ENCODE peak calls at places on chromosomes 7 and 10, in four cellular contexts. P, I, N and A are unnamed samples.

GRCh38 chr7:47890606-47891005 is 57.7 kb downstream of the PKD1L1 start:
- DNase-seq in I (no peak), P (no peak), N (no peak), A (no peak)

GRCh38 chr10:112579578-112579977 is 132.6 kb downstream of the VTI1A start:
- DNase-seq in P (no peak), N (no peak), I (no peak), A (no peak)

GRCh38 chr10:61759751-61760150 is 97.0 kb downstream of the CABCOCO1 start:
- DNase-seq in N (no peak), I (no peak), P (no peak), A (no peak)

GRCh38 chr10:131841669-131842139 is 59.1 kb upstream of the PPP2R2D start:
- DNase-seq in P (no peak), I (no peak), N (no peak), A (no peak)

GRCh38 chr7:43302211-43302711 is 189.8 kb downstream of the HECW1 start:
- DNase-seq in P (peak; percentile 66), I (peak; percentile 75), N (no peak), A (peak; percentile 8)

GRCh38 chr7:90231304-90231703 is 13.7 kb upstream of the CFAP69 start:
- DNase-seq in N (no peak), I (no peak), P (no peak), A (no peak)

GRCh38 chr7:108083980-108084379 is 46.2 kb downstream of the LAMB4 start:
- DNase-seq in I (no peak), P (no peak), N (no peak), A (no peak)

GRCh38 chr10:9792181-9792580 is 1225.5 kb upstream of the CELF2 start:
- DNase-seq in N (no peak), I (no peak), P (no peak), A (no peak)

GRCh38 chr10:86648706-86649426 is 5.5 kb upstream of the OPN4 start:
- DNase-seq in P (peak; percentile 95), N (no peak), I (peak; percentile 78), A (no peak)

GRCh38 chr7:37504791-37505190 is 56.1 kb upstream of the ELMO1 start:
- DNase-seq in P (no peak), I (no peak), N (no peak), A (no peak)

GRCh38 chr7:51455948-51456347 is 139.3 kb upstream of the COBL start:
- DNase-seq in I (no peak), N (no peak), P (no peak), A (peak; percentile 30)

GRCh38 chr10:77667426-77668324 is 30.1 kb upstream of the KCNMA1 start:
- DNase-seq in N (peak; percentile 77), P (no peak), I (no peak), A (no peak)

GRCh38 chr7:158325530-158326381 is 261.9 kb downstream of the PTPRN2 start:
- DNase-seq in P (no peak), N (no peak), I (peak; percentile 75), A (peak; percentile 74)

GRCh38 chr7:85229544-85229943 is 42.7 kb upstream of the SEMA3D start:
- DNase-seq in N (no peak), P (no peak), I (no peak), A (no peak)

GRCh38 chr7:73999664-74000420 is 28.1 kb upstream of the ELN start:
- DNase-seq in I (no peak), P (peak; percentile 85), N (no peak), A (no peak)

GRCh38 chr7:49631071-49631826 is 142.2 kb upstream of the VWC2 start:
- DNase-seq in N (no peak), P (no peak), I (no peak), A (no peak)

GRCh38 chr10:87862644-87863101 is 660 bp downstream of the KLLN start:
- DNase-seq in I (no peak), N (no peak), P (no peak), A (no peak)

GRCh38 chr10:10326119-10326518 is 691.6 kb upstream of the CELF2 start:
- DNase-seq in P (peak; percentile 88), I (no peak), N (no peak), A (no peak)

GRCh38 chr10:114021135-114021534 is 22.5 kb upstream of the ADRB1 start:
- DNase-seq in I (no peak), N (no peak), P (no peak), A (no peak)
- TF ChIP-seq EZH2 in I (no peak), N (no peak), P (no peak), A (no peak)

GRCh38 chr7:67855322-67855721 is 858.7 kb downstream of the TYW1 start:
- DNase-seq in P (no peak), I (no peak), N (no peak), A (no peak)

GRCh38 chr7:67857698-67858097 is 861.1 kb downstream of the TYW1 start:
- DNase-seq in N (no peak), P (peak; percentile 9), I (no peak), A (no peak)

GRCh38 chr7:67854784-67855183 is 858.2 kb downstream of the TYW1 start:
- DNase-seq in P (no peak), I (no peak), N (no peak), A (no peak)

GRCh38 chr7:67854236-67854635 is 857.6 kb downstream of the TYW1 start:
- DNase-seq in P (no peak), I (peak; percentile 18), N (no peak), A (no peak)

GRCh38 chr7:67856046-67856445 is 859.4 kb downstream of the TYW1 start:
- DNase-seq in N (no peak), I (no peak), P (no peak), A (no peak)
- TF ChIP-seq EZH2 in N (no peak), I (no peak), P (no peak), A (no peak)

GRCh38 chr7:155451522-155452239 is 6.2 kb upstream of the EN2 start:
- DNase-seq in I (no peak), P (no peak), N (no peak), A (no peak)

GRCh38 chr7:155454183-155455112 is 3.5 kb upstream of the EN2 start:
- DNase-seq in N (no peak), P (no peak), I (no peak), A (peak; percentile 58)

GRCh38 chr7:155453296-155454182 is 4.4 kb upstream of the EN2 start:
- DNase-seq in N (no peak), P (no peak), I (no peak), A (peak; percentile 62)

GRCh38 chr7:155450828-155451521 is 7.0 kb upstream of the EN2 start:
- DNase-seq in I (no peak), P (no peak), N (no peak), A (peak; percentile 42)

GRCh38 chr7:155452505-155453295 is 5.2 kb upstream of the EN2 start:
- DNase-seq in I (no peak), P (no peak), N (no peak), A (no peak)
- TF ChIP-seq EZH2 in I (no peak), P (no peak), N (no peak), A (peak; percentile 78)

DNA sequence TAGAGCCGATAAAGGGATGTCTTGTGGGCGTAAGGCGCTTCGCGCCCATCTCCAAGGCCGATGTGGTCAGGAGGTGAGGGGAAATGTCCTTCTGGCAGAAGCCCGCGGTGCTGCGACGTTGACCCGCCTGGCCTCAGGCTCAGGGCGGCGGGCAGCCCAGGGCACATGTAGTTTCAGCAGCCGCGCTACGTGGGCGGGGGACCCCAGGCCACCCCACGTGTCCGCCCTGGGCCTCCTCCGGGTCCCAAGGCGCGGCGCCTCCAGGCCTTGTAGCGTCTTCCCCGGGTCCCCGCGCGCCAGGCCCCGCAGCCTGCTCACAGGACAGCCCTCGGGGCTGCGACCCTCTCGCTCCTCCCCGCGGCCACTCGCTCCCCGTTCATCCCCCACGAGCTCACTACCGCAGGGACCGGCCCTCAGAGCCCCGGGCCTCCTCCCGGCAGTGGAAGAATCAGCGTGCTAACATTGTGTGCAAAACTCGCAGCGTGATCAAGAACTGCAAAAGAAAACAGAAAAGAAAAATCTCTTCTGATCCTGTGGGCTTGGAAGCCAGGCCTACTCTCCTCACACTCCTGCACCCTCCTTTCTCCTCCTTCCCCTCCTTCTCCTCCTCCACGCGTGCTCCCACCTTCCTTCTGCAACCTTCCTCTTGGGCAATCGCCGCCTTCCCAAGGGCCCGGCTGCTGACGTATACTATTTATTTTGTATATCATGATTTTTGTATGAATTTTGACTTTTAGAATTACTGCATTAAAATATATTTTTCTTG is 4.4 kb upstream of the TBX20 start:
- DNase-seq in P (no peak), N (no peak), I (no peak), A (no peak)
- TF ChIP-seq EZH2 in P (no peak), N (no peak), I (no peak), A (peak; percentile 97)

DNA sequence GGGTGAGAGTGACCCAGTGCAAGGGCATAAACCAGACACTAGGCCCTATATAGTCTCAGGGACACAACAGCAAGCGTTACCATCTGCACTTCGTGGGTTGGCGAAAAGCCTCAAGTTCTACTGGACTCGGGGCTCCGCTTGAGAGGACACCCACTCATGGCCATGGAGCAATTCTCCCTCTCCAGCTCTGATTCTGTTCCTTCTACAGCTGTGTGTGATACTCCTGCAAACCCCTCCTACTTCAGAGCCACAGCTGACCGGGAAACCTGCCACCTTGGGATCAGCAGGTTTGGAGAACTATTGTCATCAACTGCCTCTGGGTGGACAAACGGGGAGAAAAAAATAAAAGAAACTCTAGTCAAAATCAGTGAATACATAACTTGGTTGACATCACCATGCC is 306.9 kb downstream of the FGFR2 start:
- DNase-seq in P (no peak), N (no peak), I (no peak), A (no peak)
- TF ChIP-seq EZH2 in P (no peak), N (no peak), I (no peak), A (no peak)

GRCh38 chr10:75406158-75407065 is 4.8 kb upstream of the ZNF503 start:
- DNase-seq in I (peak; percentile 33), N (no peak), P (no peak), A (peak; percentile 47)
- TF ChIP-seq EZH2 in I (no peak), N (no peak), P (no peak), A (peak; percentile 85)

DNA sequence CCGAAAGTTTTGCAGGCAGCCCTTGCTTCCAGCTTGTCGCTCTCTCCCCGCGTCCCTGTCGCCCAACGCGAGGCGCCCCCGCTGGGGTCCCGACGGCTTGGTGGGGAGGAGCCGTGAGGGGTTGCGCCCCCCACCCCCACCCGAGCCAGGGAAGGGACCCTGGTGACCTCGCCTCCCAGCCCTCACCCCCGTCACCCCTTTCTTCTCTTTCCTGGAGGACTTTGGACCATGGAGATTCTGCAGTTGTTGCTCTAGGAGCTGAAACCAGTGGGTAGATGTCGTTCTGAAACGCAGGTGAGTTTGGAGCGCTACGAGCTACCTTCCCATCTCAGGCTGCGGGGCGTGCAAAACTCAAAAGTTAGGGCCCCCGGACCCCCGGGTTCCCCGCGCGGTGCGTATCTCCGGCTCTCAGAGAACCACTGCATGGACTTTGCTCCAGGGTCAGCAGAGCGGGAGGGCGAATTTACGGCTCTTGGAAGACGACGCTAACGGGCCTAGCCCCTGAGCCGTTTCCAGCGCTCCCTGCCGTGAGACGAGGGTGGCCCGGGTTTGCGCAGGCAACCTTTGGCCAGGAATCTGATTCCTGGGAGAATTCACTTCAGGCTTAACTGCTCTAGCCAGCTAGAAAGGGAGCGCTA is 684 bp upstream of the ATXN7L1 start:
- DNase-seq in N (no peak), P (peak; percentile 53), I (peak; percentile 79), A (peak; percentile 84)
- TF ChIP-seq EZH2 in N (no peak), P (no peak), I (no peak), A (peak; percentile 13)